ENCODE peak calls at places on chromosomes 11 and 22, in six cellular contexts. W is stimulated activated CD4-positive, alpha-beta T cell treated with anti-CD3 and anti-CD28 coated beads, Interleukin-4, amount 100 ng/mL, for 48 hours; H is activated CD4-positive, alpha-beta T cell treated with anti-CD3 and anti-CD28 coated beads, Interleukin-2, amount 50 U/mL, for 1 hour; R is HFFc6; F is IMR-90; S is NCI-H1436. I is an unnamed sample.

GRCh38 chr11:45590743-45591142 is 74.7 kb downstream of the CHST1 start:
- DNase-seq in H (no peak), W (no peak), S (no peak), F (no peak), R (no peak), I (no peak)

GRCh38 chr22:22194931-22195264 is 49.7 kb upstream of the VPREB1 start:
- DNase-seq in H (no peak), F (no peak), W (no peak), S (no peak), R (no peak), I (no peak)

GRCh38 chr11:63510360-63511130 is 4.7 kb downstream of the LGALS12 start:
- DNase-seq in H (no peak), W (no peak), S (no peak), R (no peak), F (no peak), I (no peak)

GRCh38 chr22:21449531-21450319 is 17.5 kb upstream of the TMEM191C start:
- DNase-seq in H (no peak), R (no peak), F (peak), S (no peak), W (no peak), I (peak)

GRCh38 chr11:12963789-12964536 is 45.2 kb upstream of the RASSF10 start:
- DNase-seq in F (peak), H (peak), W (peak), R (peak), S (peak), I (no peak)

GRCh38 chr11:114348200-114349191 is 51.8 kb downstream of the C11orf71 start:
- DNase-seq in W (no peak), R (peak), S (no peak), F (peak), H (peak), I (no peak)

GRCh38 chr11:118088531-118088930 is 1.8 kb upstream of the SMIM35 start:
- DNase-seq in W (no peak), H (no peak), R (no peak), F (no peak), S (no peak), I (peak)

GRCh38 chr11:60927061-60927592 is 2.9 kb downstream of the TMEM132A start:
- DNase-seq in H (no peak), W (no peak), F (no peak), S (no peak), R (no peak), I (no peak)

GRCh38 chr22:45577746-45578523 is 75.3 kb downstream of the FBLN1 start:
- DNase-seq in F (peak), S (peak), R (peak), W (peak), H (peak), I (peak)

GRCh38 chr11:134224710-134225662 is 515 bp downstream of the VPS26B start:
- DNase-seq in H (peak), F (peak), W (peak), R (peak), S (peak), I (peak)